ENCODE peak calls at places on chromosome 1, in eight cellular contexts. One of them, this sample, is unnamed.

GRCh38 chr1:21586926-21587601 is 77.8 kb downstream of the ALPL start:
- DNase-seq in uterus: peak; percentile 21
- DNase-seq in transverse colon: peak; percentile 25
- DNase-seq in H54: peak; percentile 97
- DNase-seq in heart left ventricle: peak; percentile 75
- DNase-seq in esophagus squamous epithelium: no peak
- DNase-seq in HCT116: peak; percentile 61
- DNase-seq in NB4: peak; percentile 46
- DNase-seq in this sample: peak; percentile 67

GRCh38 chr1:189567890-189568289 is 909.8 kb downstream of the BRINP3 start:
- DNase-seq in uterus: no peak
- DNase-seq in transverse colon: no peak
- DNase-seq in HCT116: no peak
- DNase-seq in esophagus squamous epithelium: no peak
- DNase-seq in H54: no peak
- DNase-seq in NB4: no peak
- DNase-seq in heart left ventricle: no peak
- DNase-seq in this sample: no peak

GRCh38 chr1:13730751-13731482 is 30.9 kb downstream of the PRDM2 start:
- DNase-seq in HCT116: no peak
- DNase-seq in esophagus squamous epithelium: peak; percentile 45
- DNase-seq in uterus: no peak
- DNase-seq in NB4: no peak
- DNase-seq in heart left ventricle: no peak
- DNase-seq in H54: no peak
- DNase-seq in transverse colon: peak; percentile 74
- DNase-seq in this sample: no peak

GRCh38 chr1:180527270-180527669 is 24.9 kb upstream of the ACBD6 start:
- DNase-seq in esophagus squamous epithelium: no peak
- DNase-seq in NB4: peak; percentile 24
- DNase-seq in heart left ventricle: no peak
- DNase-seq in uterus: no peak
- DNase-seq in HCT116: no peak
- DNase-seq in H54: no peak
- DNase-seq in transverse colon: no peak
- DNase-seq in this sample: no peak

GRCh38 chr1:23718482-23718881 is 24.8 kb upstream of the ELOA start:
- DNase-seq in H54: peak; percentile 27
- DNase-seq in NB4: no peak
- DNase-seq in uterus: no peak
- DNase-seq in HCT116: peak; percentile 56
- DNase-seq in heart left ventricle: no peak
- DNase-seq in transverse colon: no peak
- DNase-seq in esophagus squamous epithelium: no peak
- DNase-seq in this sample: no peak

GRCh38 chr1:225447649-225448048 is 19.8 kb upstream of the LBR start:
- DNase-seq in NB4: no peak
- DNase-seq in transverse colon: peak; percentile 61
- DNase-seq in HCT116: no peak
- DNase-seq in heart left ventricle: peak; percentile 65
- DNase-seq in H54: no peak
- DNase-seq in uterus: peak; percentile 74
- DNase-seq in esophagus squamous epithelium: no peak
- DNase-seq in this sample: no peak

GRCh38 chr1:46210561-46210960 is 7.4 kb downstream of the LURAP1 start:
- DNase-seq in esophagus squamous epithelium: no peak
- DNase-seq in uterus: no peak
- DNase-seq in HCT116: no peak
- DNase-seq in H54: no peak
- DNase-seq in NB4: no peak
- DNase-seq in transverse colon: no peak
- DNase-seq in heart left ventricle: no peak
- DNase-seq in this sample: no peak

GRCh38 chr1:51878616-51879336 is at the start of gene NRDC:
- DNase-seq in H54: peak; percentile 81
- DNase-seq in esophagus squamous epithelium: peak; percentile 98
- DNase-seq in transverse colon: peak; percentile 100
- DNase-seq in heart left ventricle: peak; percentile 99
- DNase-seq in NB4: peak; percentile 99
- DNase-seq in HCT116: peak; percentile 100
- DNase-seq in uterus: peak; percentile 100
- DNase-seq in this sample: peak; percentile 100

GRCh38 chr1:52544665-52545525 is 8.0 kb downstream of the TUT4 start:
- DNase-seq in esophagus squamous epithelium: no peak
- DNase-seq in heart left ventricle: no peak
- DNase-seq in HCT116: no peak
- DNase-seq in transverse colon: no peak
- DNase-seq in NB4: peak; percentile 84
- DNase-seq in H54: no peak
- DNase-seq in uterus: no peak
- DNase-seq in this sample: no peak

GRCh38 chr1:241679961-241680360 is 27.9 kb downstream of the WDR64 start:
- DNase-seq in HCT116: no peak
- DNase-seq in transverse colon: no peak
- DNase-seq in heart left ventricle: no peak
- DNase-seq in uterus: no peak
- DNase-seq in H54: no peak
- DNase-seq in NB4: no peak
- DNase-seq in esophagus squamous epithelium: no peak
- DNase-seq in this sample: no peak

GRCh38 chr1:167819849-167820683 is 93.9 kb downstream of the ADCY10 start:
- DNase-seq in NB4: peak; percentile 51
- DNase-seq in uterus: peak; percentile 82
- DNase-seq in esophagus squamous epithelium: no peak
- DNase-seq in HCT116: peak; percentile 41
- DNase-seq in transverse colon: peak; percentile 65
- DNase-seq in H54: peak; percentile 78
- DNase-seq in heart left ventricle: peak; percentile 92
- DNase-seq in this sample: peak; percentile 78

GRCh38 chr1:12195416-12195815 is 28.6 kb downstream of the TNFRSF1B start:
- DNase-seq in uterus: no peak
- DNase-seq in transverse colon: no peak
- DNase-seq in heart left ventricle: no peak
- DNase-seq in H54: no peak
- DNase-seq in HCT116: no peak
- DNase-seq in NB4: no peak
- DNase-seq in esophagus squamous epithelium: no peak
- DNase-seq in this sample: no peak

GRCh38 chr1:85571181-85571540 is 9.4 kb upstream of the CCN1 start:
- DNase-seq in heart left ventricle: no peak
- DNase-seq in H54: no peak
- DNase-seq in uterus: no peak
- DNase-seq in esophagus squamous epithelium: no peak
- DNase-seq in transverse colon: no peak
- DNase-seq in HCT116: no peak
- DNase-seq in NB4: no peak
- DNase-seq in this sample: no peak

GRCh38 chr1:91404151-91405012 is at the start of gene HFM1:
- DNase-seq in esophagus squamous epithelium: no peak
- DNase-seq in H54: peak; percentile 9
- DNase-seq in NB4: peak; percentile 83
- DNase-seq in heart left ventricle: peak; percentile 90
- DNase-seq in transverse colon: peak; percentile 61
- DNase-seq in uterus: peak; percentile 83
- DNase-seq in HCT116: peak; percentile 41
- DNase-seq in this sample: peak; percentile 90

GRCh38 chr1:24963099-24963872 is 33.2 kb upstream of the RUNX3 start:
- DNase-seq in heart left ventricle: no peak
- DNase-seq in HCT116: no peak
- DNase-seq in esophagus squamous epithelium: no peak
- DNase-seq in transverse colon: peak; percentile 41
- DNase-seq in uterus: no peak
- DNase-seq in H54: no peak
- DNase-seq in NB4: peak; percentile 53
- DNase-seq in this sample: no peak

GRCh38 chr1:117812868-117813511 is 116.4 kb downstream of the GDAP2 start:
- DNase-seq in H54: no peak
- DNase-seq in transverse colon: no peak
- DNase-seq in uterus: no peak
- DNase-seq in heart left ventricle: no peak
- DNase-seq in HCT116: no peak
- DNase-seq in NB4: no peak
- DNase-seq in esophagus squamous epithelium: no peak
- DNase-seq in this sample: no peak

GRCh38 chr1:58785424-58786058 is 1.7 kb upstream of the JUN start:
- DNase-seq in HCT116: no peak
- DNase-seq in H54: no peak
- DNase-seq in transverse colon: peak; percentile 68
- DNase-seq in uterus: no peak
- DNase-seq in heart left ventricle: peak; percentile 69
- DNase-seq in NB4: peak; percentile 16
- DNase-seq in esophagus squamous epithelium: no peak
- DNase-seq in this sample: peak; percentile 33

GRCh38 chr1:60848583-60849188 is 233.7 kb upstream of the NFIA start:
- DNase-seq in uterus: no peak
- DNase-seq in transverse colon: no peak
- DNase-seq in NB4: peak; percentile 24
- DNase-seq in heart left ventricle: no peak
- DNase-seq in H54: no peak
- DNase-seq in esophagus squamous epithelium: no peak
- DNase-seq in HCT116: peak; percentile 54
- DNase-seq in this sample: peak; percentile 86

GRCh38 chr1:2601721-2602303 is 15.2 kb downstream of the PRXL2B start:
- DNase-seq in esophagus squamous epithelium: no peak
- DNase-seq in transverse colon: no peak
- DNase-seq in NB4: no peak
- DNase-seq in H54: no peak
- DNase-seq in uterus: no peak
- DNase-seq in HCT116: no peak
- DNase-seq in heart left ventricle: peak; percentile 14
- DNase-seq in this sample: no peak

GRCh38 chr1:23035823-23036452 is 16.7 kb downstream of the KDM1A start:
- DNase-seq in uterus: no peak
- DNase-seq in esophagus squamous epithelium: no peak
- DNase-seq in transverse colon: no peak
- DNase-seq in heart left ventricle: no peak
- DNase-seq in H54: no peak
- DNase-seq in NB4: no peak
- DNase-seq in HCT116: no peak
- DNase-seq in this sample: no peak

GRCh38 chr1:59290173-59290954 is 6.5 kb upstream of the FGGY start:
- DNase-seq in NB4: peak; percentile 81
- DNase-seq in esophagus squamous epithelium: no peak
- DNase-seq in heart left ventricle: no peak
- DNase-seq in H54: peak; percentile 32
- DNase-seq in HCT116: peak; percentile 88
- DNase-seq in uterus: no peak
- DNase-seq in transverse colon: peak; percentile 52
- DNase-seq in this sample: peak; percentile 75

GRCh38 chr1:217630711-217631591 is at the start of the genes GPATCH2 and SPATA17:
- DNase-seq in uterus: peak; percentile 73
- DNase-seq in NB4: peak; percentile 85
- DNase-seq in HCT116: peak; percentile 83
- DNase-seq in heart left ventricle: peak; percentile 84
- DNase-seq in esophagus squamous epithelium: peak; percentile 14
- DNase-seq in H54: peak; percentile 61
- DNase-seq in transverse colon: peak; percentile 81
- DNase-seq in this sample: peak; percentile 94
- TF ChIP-seq POLR2A in uterus: no peak
- TF ChIP-seq POLR2A in NB4: peak; percentile 53
- TF ChIP-seq POLR2A in HCT116: peak; percentile 79
- TF ChIP-seq POLR2A in heart left ventricle: no peak
- TF ChIP-seq POLR2A in esophagus squamous epithelium: no peak
- TF ChIP-seq POLR2A in H54: peak; percentile 71
- TF ChIP-seq POLR2A in transverse colon: peak; percentile 60
- TF ChIP-seq POLR2A in this sample: peak; percentile 82

GRCh38 chr1:229220163-229220846 is 50.6 kb upstream of the RAB4A start:
- DNase-seq in NB4: no peak
- DNase-seq in heart left ventricle: no peak
- DNase-seq in HCT116: no peak
- DNase-seq in H54: no peak
- DNase-seq in transverse colon: no peak
- DNase-seq in uterus: no peak
- DNase-seq in esophagus squamous epithelium: no peak
- DNase-seq in this sample: no peak

GRCh38 chr1:229224308-229224707 is 46.6 kb upstream of the RAB4A start:
- DNase-seq in heart left ventricle: no peak
- DNase-seq in transverse colon: no peak
- DNase-seq in HCT116: no peak
- DNase-seq in H54: no peak
- DNase-seq in esophagus squamous epithelium: no peak
- DNase-seq in uterus: no peak
- DNase-seq in NB4: no peak
- DNase-seq in this sample: no peak

GRCh38 chr1:229221106-229222019 is 49.5 kb upstream of the RAB4A start:
- DNase-seq in NB4: no peak
- DNase-seq in HCT116: no peak
- DNase-seq in transverse colon: peak; percentile 59
- DNase-seq in heart left ventricle: no peak
- DNase-seq in uterus: no peak
- DNase-seq in H54: no peak
- DNase-seq in esophagus squamous epithelium: no peak
- DNase-seq in this sample: no peak

GRCh38 chr1:229223498-229223897 is 47.4 kb upstream of the RAB4A start:
- DNase-seq in esophagus squamous epithelium: no peak
- DNase-seq in HCT116: no peak
- DNase-seq in transverse colon: no peak
- DNase-seq in heart left ventricle: no peak
- DNase-seq in uterus: no peak
- DNase-seq in H54: no peak
- DNase-seq in NB4: no peak
- DNase-seq in this sample: no peak

DNA sequence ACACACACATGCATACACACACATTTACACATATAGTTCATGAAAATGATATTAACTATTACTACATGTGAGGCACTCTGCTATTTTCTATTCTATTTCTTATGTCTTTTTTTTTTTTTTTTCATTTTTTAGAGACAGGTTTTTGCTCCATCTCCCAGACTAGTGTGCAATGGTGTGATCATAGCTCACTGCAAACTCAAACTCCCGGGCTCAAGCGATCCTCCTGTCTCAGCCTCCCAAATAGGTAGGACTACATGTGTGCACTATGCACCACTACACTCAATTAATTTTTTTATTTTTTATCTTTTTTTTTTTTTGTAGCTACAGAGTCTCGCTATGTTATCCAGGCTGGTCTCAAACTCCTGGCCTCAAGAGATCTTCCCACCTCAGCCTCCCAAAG is 48.8 kb upstream of the RAB4A start:
- DNase-seq in heart left ventricle: no peak
- DNase-seq in transverse colon: no peak
- DNase-seq in HCT116: no peak
- DNase-seq in esophagus squamous epithelium: no peak
- DNase-seq in uterus: no peak
- DNase-seq in H54: no peak
- DNase-seq in NB4: no peak
- DNase-seq in this sample: no peak
- TF ChIP-seq POLR2A in heart left ventricle: no peak
- TF ChIP-seq POLR2A in transverse colon: no peak
- TF ChIP-seq POLR2A in HCT116: no peak
- TF ChIP-seq POLR2A in esophagus squamous epithelium: no peak
- TF ChIP-seq POLR2A in uterus: no peak
- TF ChIP-seq POLR2A in H54: no peak
- TF ChIP-seq POLR2A in NB4: no peak
- TF ChIP-seq POLR2A in this sample: no peak

GRCh38 chr1:214551436-214552173 is at the start of gene PTPN14:
- DNase-seq in heart left ventricle: peak; percentile 92
- DNase-seq in HCT116: peak; percentile 85
- DNase-seq in NB4: peak; percentile 55
- DNase-seq in uterus: peak; percentile 92
- DNase-seq in H54: peak; percentile 87
- DNase-seq in transverse colon: peak; percentile 82
- DNase-seq in esophagus squamous epithelium: no peak
- DNase-seq in this sample: no peak
- TF ChIP-seq POLR2A in heart left ventricle: peak; percentile 60
- TF ChIP-seq POLR2A in HCT116: no peak
- TF ChIP-seq POLR2A in NB4: no peak
- TF ChIP-seq POLR2A in uterus: peak; percentile 74
- TF ChIP-seq POLR2A in H54: peak; percentile 71
- TF ChIP-seq POLR2A in transverse colon: peak; percentile 50
- TF ChIP-seq POLR2A in esophagus squamous epithelium: peak; percentile 54
- TF ChIP-seq POLR2A in this sample: no peak

GRCh38 chr1:153670859-153671622 is at the start of gene ILF2:
- DNase-seq in HCT116: peak; percentile 99
- DNase-seq in uterus: peak; percentile 98
- DNase-seq in esophagus squamous epithelium: peak; percentile 87
- DNase-seq in transverse colon: peak; percentile 98
- DNase-seq in H54: peak; percentile 93
- DNase-seq in NB4: peak; percentile 99
- DNase-seq in heart left ventricle: peak; percentile 98
- DNase-seq in this sample: peak; percentile 100
- TF ChIP-seq POLR2A in HCT116: peak; percentile 84
- TF ChIP-seq POLR2A in uterus: peak; percentile 90
- TF ChIP-seq POLR2A in esophagus squamous epithelium: peak; percentile 91
- TF ChIP-seq POLR2A in transverse colon: peak; percentile 92
- TF ChIP-seq POLR2A in H54: peak; percentile 80
- TF ChIP-seq POLR2A in NB4: peak; percentile 89
- TF ChIP-seq POLR2A in heart left ventricle: peak; percentile 91
- TF ChIP-seq POLR2A in this sample: peak; percentile 96

This sample was measured in erythroblast.